ENCODE peak calls at places on chromosome 7, in five cellular contexts. B is NT2/D1, R is neuronal stem cell, J is foreskin fibroblast, W is HEK293T. I is an unnamed sample.

GRCh38 chr7:132941905-132942304 is 140.0 kb downstream of the CHCHD3 start:
- DNase-seq in B (no peak), R (no peak), J (no peak), W (no peak), I (no peak)

GRCh38 chr7:64951250-64951848 is 39.5 kb downstream of the ZNF117 start:
- DNase-seq in B (no peak), R (peak), J (peak), W (peak), I (no peak)

GRCh38 chr7:1249731-1250130 is 17.1 kb downstream of the UNCX start:
- DNase-seq in B (no peak), R (no peak), J (no peak), W (no peak), I (no peak)

GRCh38 chr7:74039337-74039736 is 11.4 kb downstream of the ELN start:
- DNase-seq in B (no peak), R (no peak), J (no peak), W (no peak), I (peak)

GRCh38 chr7:124155400-124156022 is 122.6 kb upstream of the TMEM229A start:
- DNase-seq in B (no peak), R (peak), J (no peak), W (peak), I (no peak)

GRCh38 chr7:77415474-77415821 is 701 bp downstream of the GSAP start:
- DNase-seq in B (no peak), R (no peak), J (no peak), W (no peak), I (no peak)

GRCh38 chr7:44767912-44768662 is 19.4 kb downstream of the ZMIZ2 start:
- DNase-seq in B (no peak), R (no peak), J (peak), W (no peak), I (peak)

GRCh38 chr7:40469481-40469880 is 334.7 kb downstream of the SUGCT start:
- DNase-seq in B (no peak), R (no peak), J (peak), W (no peak), I (no peak)

GRCh38 chr7:153088601-153089000 is 329.0 kb downstream of the ACTR3B start:
- DNase-seq in B (no peak), R (no peak), J (no peak), W (no peak), I (no peak)

GRCh38 chr7:158469396-158470051 is 118.1 kb downstream of the PTPRN2 start:
- DNase-seq in B (peak), R (no peak), J (no peak), W (no peak), I (no peak)

GRCh38 chr7:100348805-100349204 is 9.1 kb upstream of the PILRB start:
- DNase-seq in B (no peak), R (no peak), J (no peak), W (no peak), I (no peak)

GRCh38 chr7:105677803-105678583 is 96.7 kb upstream of the EFCAB10 start:
- DNase-seq in B (no peak), R (no peak), J (no peak), W (no peak), I (peak)

GRCh38 chr7:92802398-92802797 is 34.0 kb downstream of the CDK6 start:
- DNase-seq in B (no peak), R (no peak), J (no peak), W (no peak), I (no peak)

GRCh38 chr7:156473476-156474240 is 166.9 kb upstream of the RNF32 start:
- DNase-seq in B (peak), R (peak), J (no peak), W (peak), I (no peak)

GRCh38 chr7:151080091-151080521 is 503 bp downstream of the FASTK start:
- DNase-seq in B (no peak), R (no peak), J (no peak), W (no peak), I (no peak)

GRCh38 chr7:45681596-45682357 is 107.6 kb downstream of the ADCY1 start:
- DNase-seq in B (no peak), R (no peak), J (no peak), W (no peak), I (no peak)

I was measured in DMS153.